ENCODE peak calls at places on chromosomes 7 and 10, in five cellular contexts. U, Y, I, P and F are unnamed samples.

GRCh38 chr7:102473271-102473991 is 5.3 kb downstream of the POLR2J start:
- DNase-seq in U (peak), Y (no peak), I (no peak), P (peak), F (no peak)

GRCh38 chr10:110710621-110711020 is 66.5 kb downstream of the RBM20 start:
- DNase-seq in U (no peak), Y (no peak), I (no peak), P (no peak), F (no peak)

GRCh38 chr7:78265086-78265485 is 466.5 kb downstream of the PHTF2 start:
- DNase-seq in U (no peak), Y (no peak), I (no peak), P (no peak), F (no peak)

GRCh38 chr7:35508623-35509400 is 186.1 kb downstream of the HERPUD2 start:
- DNase-seq in U (no peak), Y (no peak), I (no peak), P (no peak), F (no peak)

GRCh38 chr7:91169819-91170218 is 94.4 kb upstream of the FZD1 start:
- DNase-seq in U (no peak), Y (no peak), I (peak), P (no peak), F (no peak)

GRCh38 chr10:119652361-119652760 is 1.2 kb downstream of the BAG3 start:
- DNase-seq in U (no peak), Y (peak), I (no peak), P (no peak), F (peak)

GRCh38 chr10:131786756-131787605 is 113.8 kb upstream of the PPP2R2D start:
- DNase-seq in U (no peak), Y (peak), I (peak), P (no peak), F (peak)

GRCh38 chr10:55410415-55410885 is 609.4 kb upstream of the PCDH15 start:
- DNase-seq in U (peak), Y (peak), I (peak), P (no peak), F (peak)

GRCh38 chr7:22765609-22766008 is 38.6 kb downstream of the IL6 start:
- DNase-seq in U (no peak), Y (no peak), I (no peak), P (no peak), F (no peak)

GRCh38 chr7:133837248-133837647 is 289.9 kb upstream of the LRGUK start:
- DNase-seq in U (no peak), Y (no peak), I (no peak), P (no peak), F (no peak)

GRCh38 chr7:2794836-2795636 is 49.1 kb downstream of the GNA12 start:
- DNase-seq in U (no peak), Y (no peak), I (no peak), P (no peak), F (no peak)

GRCh38 chr10:110151467-110151866 is 55.9 kb upstream of the MXI1 start:
- DNase-seq in U (no peak), Y (no peak), I (no peak), P (peak), F (peak)

GRCh38 chr7:90621130-90621891 is 25.2 kb downstream of the CDK14 start:
- DNase-seq in U (no peak), Y (peak), I (no peak), P (no peak), F (no peak)

GRCh38 chr7:23593706-23594105 is 3.5 kb upstream of the CCDC126 start:
- DNase-seq in U (no peak), Y (no peak), I (no peak), P (no peak), F (no peak)

GRCh38 chr7:82445226-82445625 is 1.6 kb upstream of the CACNA2D1 start:
- DNase-seq in U (no peak), Y (no peak), I (peak), P (no peak), F (no peak)

GRCh38 chr10:110456523-110457091 is 41.1 kb upstream of the DUSP5 start:
- DNase-seq in U (no peak), Y (peak), I (no peak), P (no peak), F (peak)

GRCh38 chr7:12550956-12551355 is 19.6 kb upstream of the SCIN start:
- DNase-seq in U (no peak), Y (no peak), I (no peak), P (no peak), F (no peak)

GRCh38 chr7:36132025-36132424 is 21.0 kb upstream of the EEPD1 start:
- DNase-seq in U (no peak), Y (no peak), I (no peak), P (no peak), F (no peak)

GRCh38 chr10:7054915-7055314 is 355.9 kb downstream of the SFMBT2 start:
- DNase-seq in U (no peak), Y (no peak), I (peak), P (no peak), F (peak)
- TF ChIP-seq CTCF in U (no peak), Y (no peak), I (peak), P (no peak), F (peak)

DNA sequence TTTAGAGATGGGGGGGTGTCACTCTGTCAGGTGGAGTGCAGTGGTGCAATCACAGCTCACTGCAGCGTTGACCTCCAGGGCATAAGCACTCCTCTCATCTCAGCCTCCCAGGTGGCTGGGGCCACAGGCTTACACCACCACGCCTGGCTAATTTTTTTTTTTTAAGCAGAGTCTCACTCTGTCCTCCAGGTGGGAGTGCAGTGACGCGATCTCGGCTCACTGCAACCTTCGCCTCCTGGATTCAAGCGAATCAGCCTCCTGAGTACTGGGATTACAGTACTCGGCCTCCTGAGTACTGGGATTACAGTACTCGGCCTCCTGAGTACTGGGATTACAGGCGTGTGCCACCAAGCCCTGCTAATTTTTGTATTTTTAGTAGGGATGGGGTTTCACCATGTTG is 23.6 kb upstream of the PPIA start:
- DNase-seq in U (no peak), Y (no peak), I (peak), P (no peak), F (no peak)
- TF ChIP-seq CTCF in U (no peak), Y (no peak), I (peak), P (no peak), F (no peak)

GRCh38 chr10:27366769-27367168 is 126.2 kb upstream of the ACBD5 start:
- DNase-seq in U (no peak), Y (no peak), I (no peak), P (no peak), F (no peak)

GRCh38 chr10:27368706-27369105 is 128.1 kb upstream of the ACBD5 start:
- DNase-seq in U (no peak), Y (no peak), I (no peak), P (no peak), F (no peak)

GRCh38 chr10:27372095-27372494 is 131.5 kb upstream of the ACBD5 start:
- DNase-seq in U (no peak), Y (no peak), I (no peak), P (no peak), F (no peak)

GRCh38 chr10:27373566-27374160 is 130.4 kb upstream of the RAB18 start:
- DNase-seq in U (no peak), Y (no peak), I (no peak), P (no peak), F (peak)

DNA sequence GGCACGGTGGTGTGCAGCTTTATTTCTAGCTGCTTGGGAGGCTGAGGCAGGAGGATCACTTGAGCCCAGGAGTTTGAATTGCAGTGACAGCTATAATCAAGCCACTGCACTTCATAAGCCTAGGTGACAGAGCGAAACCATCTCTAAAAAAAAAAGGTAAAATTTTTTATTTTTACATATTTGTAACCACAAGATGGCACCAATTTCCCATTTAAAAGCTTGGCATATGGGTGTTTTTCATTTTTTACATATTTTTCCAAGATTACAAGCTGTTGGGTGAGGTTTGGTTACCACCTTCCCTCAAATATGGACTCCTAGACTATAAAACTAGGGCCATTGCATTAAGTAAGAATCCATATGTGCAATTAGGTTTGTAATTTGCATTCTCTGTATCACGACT is 129.2 kb upstream of the ACBD5 start:
- DNase-seq in U (no peak), Y (peak), I (peak), P (no peak), F (peak)
- TF ChIP-seq CTCF in U (no peak), Y (no peak), I (peak), P (no peak), F (peak)

GRCh38 chr7:158446706-158447105 is 140.9 kb downstream of the PTPRN2 start:
- DNase-seq in U (no peak), Y (no peak), I (no peak), P (no peak), F (no peak)

GRCh38 chr7:158444501-158445420 is 142.9 kb downstream of the PTPRN2 start:
- DNase-seq in U (no peak), Y (no peak), I (no peak), P (no peak), F (no peak)

GRCh38 chr7:158446281-158446680 is 141.3 kb downstream of the PTPRN2 start:
- DNase-seq in U (no peak), Y (no peak), I (no peak), P (no peak), F (no peak)

GRCh38 chr7:158443688-158444483 is 143.7 kb downstream of the PTPRN2 start:
- DNase-seq in U (no peak), Y (no peak), I (no peak), P (no peak), F (no peak)

DNA sequence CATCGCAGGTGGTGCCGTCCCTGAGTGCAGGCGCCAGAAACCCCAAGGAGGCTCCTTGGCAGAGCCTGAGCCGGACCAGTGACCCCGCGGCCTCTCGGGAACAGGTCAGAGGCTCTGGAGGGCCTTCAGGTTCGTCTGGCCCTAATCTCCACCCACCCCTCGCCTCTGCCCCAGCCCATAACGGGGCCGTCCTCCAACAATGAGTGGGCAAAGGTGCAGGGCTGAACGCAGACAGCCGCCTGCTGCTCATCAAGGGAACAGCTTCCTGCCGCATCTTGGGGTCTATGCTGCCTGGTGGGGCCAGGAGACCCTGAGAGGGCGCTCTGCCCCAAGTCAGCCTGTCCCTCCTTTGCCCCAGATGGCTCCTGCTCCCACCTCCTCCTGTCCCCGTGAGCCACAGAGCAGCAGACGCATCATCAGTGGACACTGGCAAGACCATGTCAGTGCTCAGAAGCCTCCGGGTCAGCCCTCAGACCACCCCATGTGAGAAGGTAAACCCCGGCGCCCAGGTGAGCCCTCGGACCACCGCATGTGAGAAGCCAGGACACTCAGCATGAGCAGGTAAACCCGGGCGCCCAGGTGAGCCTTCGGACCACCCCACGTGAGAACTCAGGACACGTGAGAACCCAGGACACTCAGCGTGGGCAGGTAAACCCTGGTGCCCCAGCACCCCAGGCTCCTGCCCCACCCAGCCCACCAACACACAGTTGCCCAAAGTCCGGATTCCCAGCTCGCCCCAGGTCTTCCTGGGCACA is 142.0 kb downstream of the PTPRN2 start:
- DNase-seq in U (no peak), Y (no peak), I (peak), P (no peak), F (no peak)
- TF ChIP-seq CTCF in U (no peak), Y (no peak), I (peak), P (no peak), F (no peak)